ENCODE peak calls at places on chromosomes 13 and 19, in six cellular contexts. One of them, this sample, is unnamed.

GRCh38 chr13:23678768-23679167 is 108.6 kb downstream of the TNFRSF19 start:
- DNase-seq in neuronal stem cell: no peak
- DNase-seq in trophoblast cell: no peak
- DNase-seq in mesenchymal stem cell: no peak
- DNase-seq in H9: no peak
- DNase-seq in H1: no peak
- DNase-seq in this sample: no peak

GRCh38 chr13:18949970-18950369 is 231.7 kb downstream of the TUBA3C start:
- DNase-seq in neuronal stem cell: no peak
- DNase-seq in trophoblast cell: no peak
- DNase-seq in mesenchymal stem cell: no peak
- DNase-seq in H9: no peak
- DNase-seq in H1: no peak
- DNase-seq in this sample: no peak

GRCh38 chr13:49935171-49936084 is 712 bp downstream of the SPRYD7 start:
- DNase-seq in neuronal stem cell: peak
- DNase-seq in trophoblast cell: peak
- DNase-seq in mesenchymal stem cell: peak
- DNase-seq in H9: peak
- DNase-seq in H1: no peak
- DNase-seq in this sample: peak

GRCh38 chr13:22240716-22241115 is 569.8 kb downstream of the FGF9 start:
- DNase-seq in neuronal stem cell: no peak
- DNase-seq in trophoblast cell: no peak
- DNase-seq in mesenchymal stem cell: no peak
- DNase-seq in H9: no peak
- DNase-seq in H1: no peak
- DNase-seq in this sample: no peak

GRCh38 chr19:5964816-5965565 is 12.9 kb downstream of the RANBP3 start:
- DNase-seq in neuronal stem cell: no peak
- DNase-seq in trophoblast cell: no peak
- DNase-seq in mesenchymal stem cell: no peak
- DNase-seq in H9: no peak
- DNase-seq in H1: no peak
- DNase-seq in this sample: no peak

GRCh38 chr13:102815788-102816187 is 16.9 kb downstream of the BIVM start:
- DNase-seq in neuronal stem cell: no peak
- DNase-seq in trophoblast cell: no peak
- DNase-seq in mesenchymal stem cell: no peak
- DNase-seq in H9: no peak
- DNase-seq in H1: no peak
- DNase-seq in this sample: no peak

GRCh38 chr13:85377783-85378182 is 421.4 kb downstream of the SLITRK6 start:
- DNase-seq in neuronal stem cell: no peak
- DNase-seq in trophoblast cell: peak
- DNase-seq in mesenchymal stem cell: no peak
- DNase-seq in H9: no peak
- DNase-seq in H1: no peak
- DNase-seq in this sample: no peak

GRCh38 chr19:10895920-10896319 is 24.6 kb downstream of the CARM1 start:
- DNase-seq in neuronal stem cell: no peak
- DNase-seq in trophoblast cell: no peak
- DNase-seq in mesenchymal stem cell: no peak
- DNase-seq in H9: peak
- DNase-seq in H1: no peak
- DNase-seq in this sample: no peak

GRCh38 chr19:7928741-7929701 is 3.1 kb upstream of the CTXN1 start:
- DNase-seq in neuronal stem cell: no peak
- DNase-seq in trophoblast cell: peak
- DNase-seq in mesenchymal stem cell: peak
- DNase-seq in H9: peak
- DNase-seq in H1: peak
- DNase-seq in this sample: peak

GRCh38 chr13:99935772-99936171 is 35.8 kb downstream of the ZIC5 start:
- DNase-seq in neuronal stem cell: no peak
- DNase-seq in trophoblast cell: no peak
- DNase-seq in mesenchymal stem cell: no peak
- DNase-seq in H9: no peak
- DNase-seq in H1: peak
- DNase-seq in this sample: no peak

GRCh38 chr19:16071072-16071691 is 5.1 kb upstream of the TPM4 start:
- DNase-seq in neuronal stem cell: no peak
- DNase-seq in trophoblast cell: no peak
- DNase-seq in mesenchymal stem cell: no peak
- DNase-seq in H9: no peak
- DNase-seq in H1: no peak
- DNase-seq in this sample: no peak

GRCh38 chr13:52136763-52137162 is 7.9 kb upstream of the NEK5 start:
- DNase-seq in neuronal stem cell: no peak
- DNase-seq in trophoblast cell: no peak
- DNase-seq in mesenchymal stem cell: no peak
- DNase-seq in H9: no peak
- DNase-seq in H1: no peak
- DNase-seq in this sample: no peak

GRCh38 chr19:15315101-15315500 is 17.2 kb downstream of the BRD4 start:
- DNase-seq in neuronal stem cell: no peak
- DNase-seq in trophoblast cell: peak
- DNase-seq in mesenchymal stem cell: no peak
- DNase-seq in H9: no peak
- DNase-seq in H1: no peak
- DNase-seq in this sample: no peak

GRCh38 chr19:19162495-19162894 is 7.6 kb downstream of the MEF2B start:
- DNase-seq in neuronal stem cell: no peak
- DNase-seq in trophoblast cell: no peak
- DNase-seq in mesenchymal stem cell: no peak
- DNase-seq in H9: no peak
- DNase-seq in H1: no peak
- DNase-seq in this sample: no peak

GRCh38 chr19:35862528-35862927 is 5.8 kb downstream of the KIRREL2 start:
- DNase-seq in neuronal stem cell: no peak
- DNase-seq in trophoblast cell: no peak
- DNase-seq in mesenchymal stem cell: no peak
- DNase-seq in H9: no peak
- DNase-seq in H1: no peak
- DNase-seq in this sample: no peak

GRCh38 chr19:40596608-40597328 is 4.4 kb upstream of the LTBP4 start:
- DNase-seq in neuronal stem cell: no peak
- DNase-seq in trophoblast cell: peak
- DNase-seq in mesenchymal stem cell: peak
- DNase-seq in H9: peak
- DNase-seq in H1: peak
- DNase-seq in this sample: peak

GRCh38 chr13:44484562-44485164 is 91.5 kb downstream of the TSC22D1 start:
- DNase-seq in neuronal stem cell: no peak
- DNase-seq in trophoblast cell: no peak
- DNase-seq in mesenchymal stem cell: no peak
- DNase-seq in H9: no peak
- DNase-seq in H1: no peak
- DNase-seq in this sample: no peak
- H3K14ac ChIP-seq in neuronal stem cell: no peak
- H3K14ac ChIP-seq in trophoblast cell: no peak
- H3K14ac ChIP-seq in mesenchymal stem cell: no peak
- H3K14ac ChIP-seq in H9: no peak
- H3K14ac ChIP-seq in H1: no peak
- H3K14ac ChIP-seq in this sample: no peak

GRCh38 chr13:48038763-48039162 is 1.2 kb downstream of the NUDT15 start:
- DNase-seq in neuronal stem cell: no peak
- DNase-seq in trophoblast cell: no peak
- DNase-seq in mesenchymal stem cell: peak
- DNase-seq in H9: no peak
- DNase-seq in H1: no peak
- DNase-seq in this sample: no peak
- H3K18ac ChIP-seq in neuronal stem cell: no peak
- H3K18ac ChIP-seq in trophoblast cell: no peak
- H3K18ac ChIP-seq in mesenchymal stem cell: no peak
- H3K18ac ChIP-seq in H9: no peak
- H3K18ac ChIP-seq in H1: no peak
- H3K18ac ChIP-seq in this sample: no peak

DNA sequence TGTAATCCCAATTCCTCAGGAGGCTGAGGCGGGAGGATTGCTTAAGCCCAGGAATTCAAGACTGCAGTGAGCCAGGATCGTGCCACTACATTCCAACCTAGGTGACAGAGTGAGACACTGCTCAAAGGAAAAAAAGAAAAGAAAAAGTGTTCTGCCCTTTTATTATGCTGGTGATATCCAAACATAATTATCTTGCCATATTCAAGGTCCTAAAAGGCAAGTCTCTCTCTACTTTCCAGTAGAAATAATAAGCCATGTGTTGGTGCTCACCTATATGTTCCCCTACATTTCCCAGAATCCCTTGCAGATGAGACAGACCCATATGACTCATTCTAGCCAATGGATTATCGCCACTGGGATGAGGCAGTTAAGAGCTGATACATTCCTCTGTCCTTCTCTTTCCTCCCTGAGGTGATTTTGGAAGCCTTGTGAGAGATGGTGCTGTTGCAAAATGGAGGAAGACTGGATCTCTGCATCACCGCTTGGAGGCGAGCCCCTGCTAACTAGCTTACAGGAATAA is 58.3 kb upstream of the MRI1 start:
- DNase-seq in neuronal stem cell: no peak
- DNase-seq in trophoblast cell: no peak
- DNase-seq in mesenchymal stem cell: no peak
- DNase-seq in H9: no peak
- DNase-seq in H1: no peak
- DNase-seq in this sample: no peak
- H3K14ac ChIP-seq in neuronal stem cell: no peak
- H3K14ac ChIP-seq in trophoblast cell: no peak
- H3K14ac ChIP-seq in mesenchymal stem cell: no peak
- H3K14ac ChIP-seq in H9: no peak
- H3K14ac ChIP-seq in H1: no peak
- H3K14ac ChIP-seq in this sample: no peak

DNA sequence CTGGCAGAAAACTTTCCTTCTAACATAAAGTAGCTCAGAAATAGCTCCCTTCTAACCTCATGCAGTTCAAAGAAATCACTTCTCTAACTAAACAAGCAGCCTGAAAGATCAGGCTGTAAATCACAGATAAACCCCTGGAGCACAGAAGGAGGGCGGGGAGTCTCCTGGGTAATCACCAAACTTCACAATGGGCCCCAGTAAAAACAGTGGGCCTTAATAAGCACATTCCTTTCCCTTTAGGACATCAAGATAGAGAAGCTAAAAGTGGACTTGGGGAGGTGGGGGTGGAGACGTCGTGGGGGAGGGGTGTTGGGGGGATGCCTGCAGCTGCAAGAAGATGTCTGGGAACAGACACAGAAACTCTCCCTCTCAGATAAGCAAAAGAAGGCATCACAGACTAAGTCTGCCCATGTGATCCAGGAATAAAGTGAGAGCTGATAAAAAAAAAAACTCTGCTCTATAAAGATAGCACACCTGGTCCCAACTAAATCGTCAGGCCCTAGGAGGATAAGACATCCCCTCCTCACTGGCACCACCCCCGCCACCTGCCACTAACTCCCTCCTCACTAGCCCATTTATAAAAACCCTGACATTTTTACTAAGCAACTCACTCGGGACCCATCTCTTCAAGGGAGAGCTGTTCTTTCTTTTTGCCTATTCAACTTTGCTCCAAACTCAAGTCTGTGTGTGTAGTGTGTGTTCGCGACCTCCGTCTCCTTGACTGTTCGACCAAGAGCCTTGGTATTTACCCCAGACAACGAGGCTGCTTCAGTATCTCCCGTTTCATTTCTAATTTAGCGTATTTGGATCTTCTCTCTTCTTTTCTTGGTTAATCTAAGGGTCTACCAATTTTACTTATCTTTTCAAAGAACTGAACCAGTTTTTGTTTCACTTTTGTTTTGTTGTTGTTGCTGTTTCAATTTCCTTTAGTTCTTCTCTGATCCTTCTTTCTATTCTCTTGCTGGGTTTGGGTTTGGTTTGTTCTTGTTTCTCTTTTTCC is 31.7 kb downstream of the DNAJC15 start:
- DNase-seq in neuronal stem cell: peak
- DNase-seq in trophoblast cell: peak
- DNase-seq in mesenchymal stem cell: peak
- DNase-seq in H9: peak
- DNase-seq in H1: no peak
- DNase-seq in this sample: peak
- H3K18ac ChIP-seq in neuronal stem cell: no peak
- H3K18ac ChIP-seq in trophoblast cell: peak
- H3K18ac ChIP-seq in mesenchymal stem cell: peak
- H3K18ac ChIP-seq in H9: no peak
- H3K18ac ChIP-seq in H1: peak
- H3K18ac ChIP-seq in this sample: peak

DNA sequence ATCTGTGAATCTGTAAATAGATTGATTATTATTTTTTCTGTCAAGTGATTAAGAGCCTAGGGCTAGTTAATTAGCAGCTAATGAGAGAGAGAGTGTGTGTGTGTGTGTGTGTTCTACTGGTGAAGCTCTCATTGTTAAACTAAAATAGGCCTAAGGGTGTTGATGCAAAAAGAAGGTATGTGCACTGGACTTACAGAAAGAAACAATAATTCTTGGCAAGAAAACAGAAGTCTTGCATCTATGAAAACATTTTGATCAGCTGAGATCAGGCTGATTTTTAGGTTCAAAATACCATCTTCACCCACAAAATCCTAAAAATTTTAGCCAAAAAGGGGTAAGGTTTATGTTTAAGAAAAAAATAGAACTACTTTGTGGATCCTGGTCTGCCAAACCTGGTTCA is 106.5 kb downstream of the POSTN start:
- DNase-seq in neuronal stem cell: no peak
- DNase-seq in trophoblast cell: no peak
- DNase-seq in mesenchymal stem cell: no peak
- DNase-seq in H9: no peak
- DNase-seq in H1: no peak
- DNase-seq in this sample: peak
- H3K14ac ChIP-seq in neuronal stem cell: no peak
- H3K14ac ChIP-seq in trophoblast cell: no peak
- H3K14ac ChIP-seq in mesenchymal stem cell: no peak
- H3K14ac ChIP-seq in H9: no peak
- H3K14ac ChIP-seq in H1: no peak
- H3K14ac ChIP-seq in this sample: peak

GRCh38 chr19:511101-511841 is 4.0 kb downstream of the TPGS1 start:
- DNase-seq in neuronal stem cell: no peak
- DNase-seq in trophoblast cell: peak
- DNase-seq in mesenchymal stem cell: no peak
- DNase-seq in H9: peak
- DNase-seq in H1: peak
- DNase-seq in this sample: peak
- H3K18ac ChIP-seq in neuronal stem cell: peak
- H3K18ac ChIP-seq in trophoblast cell: peak
- H3K18ac ChIP-seq in mesenchymal stem cell: peak
- H3K18ac ChIP-seq in H9: no peak
- H3K18ac ChIP-seq in H1: peak
- H3K18ac ChIP-seq in this sample: no peak